ENCODE peak calls at places on chromosomes 5 and 9, in five cellular contexts. L, Q, S, M and Y are unnamed samples.

GRCh38 chr9:112887377-112887776 is 3.3 kb downstream of the SLC46A2 start:
- DNase-seq in L (peak), Q (no peak), S (no peak), M (peak), Y (no peak)

GRCh38 chr9:136538599-136539426 is 7.0 kb downstream of the NOTCH1 start:
- DNase-seq in L (no peak), Q (no peak), S (no peak), M (no peak), Y (peak)

GRCh38 chr9:68964102-68964541 is 49.8 kb downstream of the PRKACG start:
- DNase-seq in L (no peak), Q (no peak), S (no peak), M (no peak), Y (no peak)

GRCh38 chr5:159850192-159850573 is 66.1 kb upstream of the ADRA1B start:
- DNase-seq in L (no peak), Q (peak), S (no peak), M (no peak), Y (peak)

GRCh38 chr9:88852794-88853193 is 138.5 kb upstream of the S1PR3 start:
- DNase-seq in L (no peak), Q (peak), S (no peak), M (peak), Y (peak)

GRCh38 chr9:126701820-126702500 is 88.2 kb downstream of the LMX1B start:
- DNase-seq in L (no peak), Q (no peak), S (no peak), M (no peak), Y (no peak)

GRCh38 chr9:91991621-91992435 is 41.8 kb upstream of the ROR2 start:
- DNase-seq in L (no peak), Q (no peak), S (no peak), M (no peak), Y (no peak)

GRCh38 chr9:38296853-38297252 is 95.6 kb upstream of the ALDH1B1 start:
- DNase-seq in L (no peak), Q (no peak), S (no peak), M (no peak), Y (no peak)

GRCh38 chr9:70413427-70413797 is 1.0 kb downstream of the KLF9 start:
- DNase-seq in L (peak), Q (no peak), S (peak), M (peak), Y (no peak)

GRCh38 chr9:85137606-85138150 is 468.1 kb downstream of the NTRK2 start:
- DNase-seq in L (no peak), Q (no peak), S (no peak), M (no peak), Y (no peak)

GRCh38 chr5:147504001-147504400 is 5.9 kb downstream of the DPYSL3 start:
- DNase-seq in L (no peak), Q (peak), S (no peak), M (peak), Y (peak)

GRCh38 chr5:3606121-3606831 is 10.6 kb downstream of the IRX1 start:
- DNase-seq in L (no peak), Q (no peak), S (no peak), M (no peak), Y (no peak)

GRCh38 chr9:23825700-23826099 is 340 bp downstream of the ELAVL2 start:
- DNase-seq in L (no peak), Q (no peak), S (no peak), M (no peak), Y (no peak)

GRCh38 chr5:56080375-56081052 is 85.8 kb upstream of the IL6ST start:
- DNase-seq in L (no peak), Q (no peak), S (no peak), M (no peak), Y (no peak)

GRCh38 chr5:40676643-40677333 is 2.9 kb upstream of the PTGER4 start:
- DNase-seq in L (peak), Q (peak), S (peak), M (peak), Y (peak)

GRCh38 chr9:89457376-89457855 is 40.5 kb downstream of the SEMA4D start:
- DNase-seq in L (no peak), Q (no peak), S (no peak), M (no peak), Y (no peak)

GRCh38 chr9:87063883-87064282 is 116.6 kb upstream of the GAS1 start:
- DNase-seq in L (no peak), Q (peak), S (no peak), M (no peak), Y (peak)

GRCh38 chr9:75414367-75415160 is 326.2 kb downstream of the OSTF1 start:
- DNase-seq in L (no peak), Q (no peak), S (no peak), M (no peak), Y (no peak)

GRCh38 chr9:138068601-138069035 is 191.0 kb downstream of the CACNA1B start:
- DNase-seq in L (no peak), Q (no peak), S (no peak), M (no peak), Y (no peak)

GRCh38 chr5:167897371-167897770 is 394.1 kb upstream of the WWC1 start:
- DNase-seq in L (no peak), Q (no peak), S (no peak), M (no peak), Y (no peak)

GRCh38 chr5:167902298-167902697 is 389.1 kb upstream of the WWC1 start:
- DNase-seq in L (no peak), Q (no peak), S (no peak), M (peak), Y (no peak)

GRCh38 chr5:167898361-167899042 is 392.9 kb upstream of the WWC1 start:
- DNase-seq in L (no peak), Q (no peak), S (no peak), M (no peak), Y (peak)

GRCh38 chr5:167900521-167900920 is 390.9 kb upstream of the WWC1 start:
- DNase-seq in L (no peak), Q (no peak), S (no peak), M (no peak), Y (no peak)

GRCh38 chr5:167899490-167899889 is 392.0 kb upstream of the WWC1 start:
- DNase-seq in L (no peak), Q (peak), S (no peak), M (peak), Y (peak)
- TF ChIP-seq CTCF in L (no peak), Q (no peak), S (no peak), M (no peak), Y (no peak)

DNA sequence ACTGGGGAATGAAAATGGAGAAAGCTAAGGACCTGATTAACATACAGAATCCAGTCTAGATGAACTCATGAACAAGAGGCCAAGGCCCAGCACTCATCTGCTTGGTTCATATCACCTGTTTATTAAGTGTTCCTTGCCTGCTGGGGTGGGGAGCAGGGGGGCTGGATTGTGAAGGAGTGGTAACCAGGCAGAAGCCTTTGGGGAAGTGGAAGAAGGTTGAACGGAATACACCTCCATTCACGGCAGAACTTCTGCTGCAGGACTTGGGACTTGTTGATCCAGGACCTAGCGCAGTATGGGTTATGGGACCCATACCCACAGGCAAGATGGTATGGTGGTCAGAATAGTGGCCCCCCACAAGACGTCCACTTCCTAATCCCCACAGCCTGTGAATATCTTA is 8.8 kb upstream of the SEPTIN8 start:
- DNase-seq in L (no peak), Q (no peak), S (no peak), M (no peak), Y (no peak)
- H3K4me3 ChIP-seq in L (no peak), Q (no peak), S (no peak), M (no peak), Y (no peak)

GRCh38 chr5:174723979-174724483 is 351 bp upstream of the MSX2 start:
- DNase-seq in L (no peak), Q (no peak), S (no peak), M (no peak), Y (peak)
- TF ChIP-seq CTCF in L (no peak), Q (no peak), S (no peak), M (no peak), Y (no peak)

GRCh38 chr5:174583071-174583470 is 141.3 kb upstream of the MSX2 start:
- DNase-seq in L (no peak), Q (no peak), S (no peak), M (no peak), Y (no peak)
- H3K4me3 ChIP-seq in L (no peak), Q (no peak), S (no peak), M (no peak), Y (no peak)